ENCODE peak calls at places on chromosomes 11 and 22, in nine cellular contexts. P, G, F, Q, M, C, V, I and J are unnamed samples.

GRCh38 chr11:133663135-133663534 is 130.8 kb upstream of the OPCML start:
- DNase-seq in P (no peak), G (no peak), F (no peak), Q (no peak), M (no peak), C (no peak), V (no peak), I (no peak), J (no peak)

GRCh38 chr11:61445535-61445934 is 15.6 kb downstream of the SDHAF2 start:
- DNase-seq in P (no peak), G (no peak), F (no peak), Q (no peak), M (no peak), C (no peak), V (no peak), I (no peak), J (peak; percentile 67)

GRCh38 chr22:38505595-38506117 is 455 bp downstream of the DDX17 start:
- DNase-seq in P (no peak), G (peak; percentile 89), F (peak; percentile 46), Q (peak; percentile 55), M (no peak), C (peak; percentile 45), V (peak; percentile 24), I (peak; percentile 43), J (peak; percentile 90)

GRCh38 chr11:73314121-73314948 is 6.3 kb downstream of the ARHGEF17 start:
- DNase-seq in P (no peak), G (peak; percentile 54), F (no peak), Q (no peak), M (no peak), C (no peak), V (no peak), I (peak; percentile 28), J (peak; percentile 93)

GRCh38 chr11:10728154-10728553 is 22.9 kb upstream of the CTR9 start:
- DNase-seq in P (no peak), G (no peak), F (no peak), Q (no peak), M (no peak), C (no peak), V (no peak), I (no peak), J (no peak)

GRCh38 chr11:76371170-76371569 is 9.8 kb downstream of the THAP12 start:
- DNase-seq in P (peak; percentile 37), G (no peak), F (no peak), Q (no peak), M (peak; percentile 41), C (no peak), V (no peak), I (no peak), J (peak; percentile 92)

GRCh38 chr11:47768090-47768620 is 1.0 kb upstream of the FNBP4 start:
- DNase-seq in P (no peak), G (peak; percentile 64), F (peak; percentile 17), Q (peak; percentile 22), M (peak; percentile 45), C (no peak), V (no peak), I (no peak), J (peak; percentile 59)

GRCh38 chr22:48445113-48445827 is 1382.4 kb downstream of the BRD1 start:
- DNase-seq in P (no peak), G (no peak), F (no peak), Q (no peak), M (no peak), C (no peak), V (no peak), I (no peak), J (peak; percentile 88)

GRCh38 chr11:28107331-28107725 is 628 bp downstream of the KIF18A start:
- DNase-seq in P (peak; percentile 21), G (no peak), F (no peak), Q (peak; percentile 9), M (no peak), C (no peak), V (no peak), I (no peak), J (no peak)